ENCODE peak calls at places on chromosomes 12 and 14, in seven cellular contexts. K is AG10803, I is AG04450, Q is foreskin fibroblast, U is bronchial epithelial cell, B is AG09319, L is astrocyte of the cerebellum. M is an unnamed sample.

GRCh38 chr14:80434574-80435321 is 223.4 kb upstream of the DIO2 start:
- DNase-seq in K (no peak), I (no peak), Q (no peak), U (peak), B (no peak), L (no peak), M (no peak)

GRCh38 chr12:13195244-13195643 is 1.3 kb upstream of the EMP1 start:
- DNase-seq in K (no peak), I (no peak), Q (no peak), U (peak), B (no peak), L (no peak), M (no peak)

GRCh38 chr12:124864326-124864752 is 675 bp upstream of the SCARB1 start:
- DNase-seq in K (no peak), I (no peak), Q (no peak), U (no peak), B (no peak), L (no peak), M (no peak)

GRCh38 chr14:103803661-103804060 is 43.7 kb downstream of the PPP1R13B start:
- DNase-seq in K (peak), I (no peak), Q (peak), U (peak), B (no peak), L (no peak), M (no peak)

GRCh38 chr12:8078400-8078799 is 3.7 kb upstream of the NECAP1 start:
- DNase-seq in K (peak), I (peak), Q (peak), U (peak), B (peak), L (peak), M (no peak)

GRCh38 chr12:14828896-14829295 is 14.4 kb downstream of the ART4 start:
- DNase-seq in K (peak), I (no peak), Q (no peak), U (peak), B (no peak), L (no peak), M (no peak)

GRCh38 chr12:80670214-80670613 is 37.2 kb upstream of the MYF6 start:
- DNase-seq in K (no peak), I (no peak), Q (no peak), U (no peak), B (no peak), L (no peak), M (no peak)

GRCh38 chr12:121495746-121496145 is 85.1 kb downstream of the KDM2B start:
- DNase-seq in K (no peak), I (no peak), Q (no peak), U (no peak), B (no peak), L (no peak), M (no peak)

GRCh38 chr14:32370720-32371119 is 41.6 kb downstream of the AKAP6 start:
- DNase-seq in K (peak), I (peak), Q (peak), U (peak), B (peak), L (peak), M (no peak)

GRCh38 chr12:175250-175649 is 38.7 kb downstream of the SLC6A12 start:
- DNase-seq in K (no peak), I (no peak), Q (no peak), U (no peak), B (no peak), L (no peak), M (no peak)

GRCh38 chr14:73644531-73645247 is at the start of gene DNAL1:
- DNase-seq in K (peak), I (peak), Q (peak), U (peak), B (peak), L (peak), M (peak)

GRCh38 chr12:111720457-111720856 is 34.6 kb downstream of the ACAD10 start:
- DNase-seq in K (no peak), I (no peak), Q (no peak), U (no peak), B (no peak), L (no peak), M (no peak)

GRCh38 chr12:85575115-85576096 is 260.8 kb downstream of the RASSF9 start:
- DNase-seq in K (peak), I (peak), Q (peak), U (peak), B (peak), L (peak), M (no peak)

GRCh38 chr12:110677206-110677911 is 11.6 kb downstream of the HVCN1 start:
- DNase-seq in K (no peak), I (no peak), Q (no peak), U (no peak), B (no peak), L (peak), M (no peak)

GRCh38 chr12:56257491-56258067 is 605 bp downstream of the ANKRD52 start:
- DNase-seq in K (no peak), I (no peak), Q (no peak), U (peak), B (no peak), L (no peak), M (no peak)

GRCh38 chr12:54273981-54274380 is 5.9 kb downstream of the CBX5 start:
- DNase-seq in K (no peak), I (no peak), Q (no peak), U (no peak), B (no peak), L (no peak), M (no peak)

GRCh38 chr12:57840701-57841100 is 5.8 kb downstream of the CTDSP2 start:
- DNase-seq in K (no peak), I (no peak), Q (no peak), U (no peak), B (no peak), L (no peak), M (no peak)

GRCh38 chr14:94853920-94854319 is 84.0 kb upstream of the GSC start:
- DNase-seq in K (no peak), I (no peak), Q (no peak), U (no peak), B (no peak), L (no peak), M (peak)

GRCh38 chr12:59181378-59181777 is 261.1 kb upstream of the LRIG3 start:
- DNase-seq in K (no peak), I (no peak), Q (no peak), U (peak), B (no peak), L (no peak), M (no peak)

GRCh38 chr12:127108360-127109215 is 1158.4 kb upstream of the TMEM132C start:
- DNase-seq in K (peak), I (no peak), Q (peak), U (peak), B (peak), L (peak), M (no peak)

GRCh38 chr14:51533160-51533559 is 118.5 kb upstream of the FRMD6 start:
- DNase-seq in K (peak), I (no peak), Q (peak), U (peak), B (no peak), L (no peak), M (no peak)

GRCh38 chr14:35879654-35880249 is 53.6 kb downstream of the BRMS1L start:
- DNase-seq in K (peak), I (no peak), Q (no peak), U (peak), B (no peak), L (no peak), M (no peak)

GRCh38 chr12:93563807-93564538 is 8.5 kb upstream of the SOCS2 start:
- DNase-seq in K (peak), I (no peak), Q (no peak), U (peak), B (no peak), L (no peak), M (no peak)

GRCh38 chr12:114186241-114187002 is 219.5 kb downstream of the TBX5 start:
- DNase-seq in K (no peak), I (no peak), Q (no peak), U (no peak), B (no peak), L (no peak), M (no peak)

GRCh38 chr12:52245259-52245961 is 12.4 kb downstream of the KRT7 start:
- DNase-seq in K (no peak), I (no peak), Q (no peak), U (no peak), B (no peak), L (no peak), M (no peak)

GRCh38 chr14:101491841-101492240 is 69.5 kb upstream of the DIO3 start:
- DNase-seq in K (no peak), I (no peak), Q (no peak), U (no peak), B (no peak), L (no peak), M (no peak)

GRCh38 chr14:77490347-77490986 is 8.1 kb downstream of the ISM2 start:
- DNase-seq in K (no peak), I (no peak), Q (no peak), U (no peak), B (no peak), L (no peak), M (no peak)

GRCh38 chr12:13454991-13455696 is 258.6 kb downstream of the EMP1 start:
- DNase-seq in K (no peak), I (no peak), Q (no peak), U (no peak), B (no peak), L (no peak), M (no peak)

GRCh38 chr12:28442101-28442500 is 251.8 kb downstream of the CCDC91 start:
- DNase-seq in K (no peak), I (no peak), Q (no peak), U (no peak), B (no peak), L (no peak), M (no peak)

GRCh38 chr14:25150401-25150800 is 100.5 kb upstream of the STXBP6 start:
- DNase-seq in K (no peak), I (no peak), Q (peak), U (peak), B (no peak), L (no peak), M (no peak)

GRCh38 chr14:68669644-68670343 is 123.1 kb downstream of the ZFP36L1 start:
- DNase-seq in K (no peak), I (no peak), Q (no peak), U (no peak), B (no peak), L (no peak), M (no peak)

GRCh38 chr14:101112351-101113107 is 209.0 kb upstream of the RTL1 start:
- DNase-seq in K (no peak), I (no peak), Q (no peak), U (no peak), B (no peak), L (no peak), M (no peak)

GRCh38 chr12:55908726-55909512 is 18.8 kb downstream of the PYM1 start:
- DNase-seq in K (peak), I (no peak), Q (no peak), U (no peak), B (no peak), L (no peak), M (no peak)

GRCh38 chr14:102872020-102872419 is 50.4 kb upstream of the AMN start:
- DNase-seq in K (no peak), I (no peak), Q (no peak), U (no peak), B (no peak), L (no peak), M (no peak)

GRCh38 chr12:30795410-30795659 is 40.6 kb upstream of the CAPRIN2 start:
- DNase-seq in K (no peak), I (no peak), Q (no peak), U (no peak), B (no peak), L (no peak), M (no peak)

GRCh38 chr12:32248594-32249140 is 142.0 kb downstream of the BICD1 start:
- DNase-seq in K (peak), I (no peak), Q (no peak), U (peak), B (no peak), L (no peak), M (no peak)

GRCh38 chr12:131164096-131164872 is 210.6 kb downstream of the ADGRD1 start:
- DNase-seq in K (no peak), I (no peak), Q (no peak), U (no peak), B (no peak), L (no peak), M (no peak)

GRCh38 chr12:115337693-115338543 is 653.9 kb upstream of the TBX3 start:
- DNase-seq in K (peak), I (peak), Q (peak), U (peak), B (peak), L (peak), M (no peak)

GRCh38 chr12:75725505-75726120 is 214.2 kb upstream of the KRR1 start:
- DNase-seq in K (peak), I (no peak), Q (peak), U (peak), B (no peak), L (no peak), M (no peak)
- TF ChIP-seq CTCF in K (peak), I (peak), Q (no peak), U (peak), B (no peak), L (peak), M (peak)

GRCh38 chr14:64910847-64911495 is 3.3 kb upstream of the CHURC1 start:
- DNase-seq in K (peak), I (peak), Q (peak), U (peak), B (no peak), L (peak), M (no peak)
- TF ChIP-seq CTCF in K (peak), I (peak), Q (peak), U (peak), B (peak), L (peak), M (peak)

DNA sequence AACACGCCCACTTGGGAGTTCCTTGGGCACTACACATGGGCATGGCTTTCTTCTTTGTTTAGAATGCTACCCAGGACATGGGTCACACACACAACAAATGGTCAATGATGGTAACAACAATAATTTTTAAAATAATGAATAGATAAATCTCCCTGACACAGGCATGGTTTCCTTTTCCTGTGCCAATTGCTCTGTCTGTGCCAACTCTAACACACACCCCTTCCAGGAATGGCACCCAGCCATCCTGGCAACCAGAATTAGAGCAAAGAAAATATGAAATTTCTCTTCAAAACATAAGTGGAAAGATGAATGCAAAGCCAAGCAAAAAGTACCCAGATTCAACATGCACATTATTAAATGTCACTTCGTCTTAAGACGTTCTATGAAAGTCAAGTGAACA is 104.9 kb upstream of the SOX5 start:
- DNase-seq in K (no peak), I (no peak), Q (no peak), U (no peak), B (no peak), L (no peak), M (no peak)
- TF ChIP-seq CTCF in K (no peak), I (no peak), Q (no peak), U (no peak), B (no peak), L (no peak), M (no peak)

GRCh38 chr12:6753772-6754356 is 923 bp upstream of the MLF2 start:
- DNase-seq in K (no peak), I (no peak), Q (no peak), U (no peak), B (no peak), L (no peak), M (no peak)
- TF ChIP-seq CTCF in K (peak), I (peak), Q (peak), U (no peak), B (no peak), L (no peak), M (peak)

GRCh38 chr14:64768401-64769095 is 64.3 kb downstream of the PLEKHG3 start:
- DNase-seq in K (no peak), I (no peak), Q (no peak), U (no peak), B (no peak), L (no peak), M (peak)

GRCh38 chr14:64767215-64767964 is 63.2 kb downstream of the PLEKHG3 start:
- DNase-seq in K (no peak), I (no peak), Q (no peak), U (no peak), B (no peak), L (no peak), M (peak)

GRCh38 chr14:64765740-64766302 is 61.6 kb downstream of the PLEKHG3 start:
- DNase-seq in K (no peak), I (no peak), Q (no peak), U (no peak), B (no peak), L (no peak), M (peak)

GRCh38 chr14:64764641-64765520 is 60.7 kb downstream of the PLEKHG3 start:
- DNase-seq in K (peak), I (peak), Q (peak), U (no peak), B (peak), L (peak), M (peak)

DNA sequence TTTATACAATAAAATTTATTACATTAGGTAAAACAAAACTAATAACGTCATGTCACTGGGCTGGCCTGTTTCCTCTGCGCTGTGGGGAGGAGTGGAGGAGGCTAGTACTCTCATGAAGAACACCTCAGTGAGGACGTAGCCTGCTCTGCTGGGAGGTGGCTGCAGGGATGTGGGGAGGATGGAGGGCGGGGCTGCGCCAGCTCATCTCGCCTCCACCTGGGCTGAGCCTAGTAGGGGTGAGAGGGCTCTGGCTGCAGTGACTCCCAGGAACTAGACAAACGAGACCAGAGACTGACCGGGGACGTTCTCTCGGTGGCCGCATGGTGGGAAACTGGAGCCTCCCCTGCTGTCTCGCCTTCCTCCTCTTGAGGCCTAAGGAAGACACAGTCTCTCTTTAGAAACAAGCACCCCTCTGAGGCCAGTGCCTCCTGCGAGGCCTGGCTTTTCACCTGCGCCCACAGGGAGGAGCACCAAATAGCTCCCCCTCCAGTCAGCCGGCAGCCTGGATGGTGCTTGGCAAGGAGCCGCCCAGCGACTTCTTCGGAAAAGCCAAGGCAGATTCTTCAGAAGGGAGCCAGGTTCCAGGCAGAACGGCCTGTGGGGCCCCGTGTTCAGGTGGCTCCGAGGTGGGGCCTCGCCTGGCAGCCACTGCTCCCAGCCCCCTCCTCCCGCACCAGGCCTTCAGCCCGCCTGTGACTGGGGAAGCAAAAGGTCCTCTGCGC is 62.4 kb downstream of the PLEKHG3 start:
- DNase-seq in K (no peak), I (no peak), Q (no peak), U (peak), B (no peak), L (no peak), M (peak)
- TF ChIP-seq CTCF in K (no peak), I (no peak), Q (no peak), U (no peak), B (no peak), L (no peak), M (no peak)

DNA sequence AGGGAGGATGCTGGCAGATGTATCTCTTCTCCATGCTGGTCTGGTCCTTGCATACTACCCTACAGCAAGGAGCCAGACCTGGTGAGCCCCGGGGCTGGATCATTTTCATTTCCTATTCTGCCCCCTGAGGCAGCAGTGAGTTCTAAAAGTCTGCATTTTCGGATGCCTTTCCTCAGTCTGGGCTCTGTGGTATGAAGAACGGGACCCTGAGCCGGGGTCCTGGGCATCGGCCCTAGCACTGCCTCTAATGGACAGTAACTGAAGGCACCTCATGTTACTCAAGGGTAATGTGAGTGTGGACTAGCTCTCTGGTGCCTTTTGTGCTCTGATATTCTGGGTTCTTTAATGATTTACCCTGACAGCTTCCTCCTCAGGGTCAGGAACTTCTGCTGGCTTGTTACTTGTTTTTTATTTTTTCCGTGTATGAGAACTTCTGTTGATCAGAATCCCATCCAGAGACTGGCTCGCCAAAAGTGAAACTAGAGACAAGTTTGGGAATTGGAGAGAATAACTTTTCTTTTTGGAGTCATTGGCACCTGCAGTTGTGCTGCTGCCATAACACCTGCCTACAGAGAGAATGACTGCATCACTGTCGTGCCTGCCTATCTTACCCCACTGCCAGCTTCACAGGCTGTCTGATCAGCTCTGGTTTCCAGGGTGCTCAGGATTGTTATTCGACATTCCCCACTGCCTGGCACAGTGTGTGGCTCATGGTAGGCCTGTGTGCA is 62.3 kb downstream of the SUSD6 start:
- DNase-seq in K (no peak), I (no peak), Q (no peak), U (no peak), B (no peak), L (no peak), M (no peak)
- TF ChIP-seq CTCF in K (no peak), I (no peak), Q (no peak), U (no peak), B (no peak), L (peak), M (peak)

DNA sequence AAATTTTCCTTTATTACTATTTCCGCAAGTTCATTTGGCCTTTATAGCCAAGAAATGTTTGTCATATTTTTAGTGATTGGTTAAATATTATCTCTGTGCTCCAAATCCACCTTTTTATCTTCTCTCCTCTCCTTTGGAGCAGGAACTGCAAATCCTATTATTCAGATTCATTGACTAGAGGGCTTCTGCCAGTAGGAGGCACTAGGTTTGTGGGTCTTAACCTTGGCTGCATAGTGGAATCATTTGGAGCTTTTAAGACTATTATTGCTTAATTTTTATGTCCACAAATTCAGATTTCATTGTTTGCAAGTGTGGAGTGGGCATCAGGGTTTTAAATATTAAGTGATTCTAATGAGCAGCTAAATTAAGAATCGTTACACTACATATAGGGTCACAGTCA is 75.3 kb upstream of the SYT10 start:
- DNase-seq in K (no peak), I (no peak), Q (no peak), U (no peak), B (no peak), L (no peak), M (no peak)
- TF ChIP-seq CTCF in K (no peak), I (no peak), Q (no peak), U (no peak), B (no peak), L (no peak), M (no peak)

DNA sequence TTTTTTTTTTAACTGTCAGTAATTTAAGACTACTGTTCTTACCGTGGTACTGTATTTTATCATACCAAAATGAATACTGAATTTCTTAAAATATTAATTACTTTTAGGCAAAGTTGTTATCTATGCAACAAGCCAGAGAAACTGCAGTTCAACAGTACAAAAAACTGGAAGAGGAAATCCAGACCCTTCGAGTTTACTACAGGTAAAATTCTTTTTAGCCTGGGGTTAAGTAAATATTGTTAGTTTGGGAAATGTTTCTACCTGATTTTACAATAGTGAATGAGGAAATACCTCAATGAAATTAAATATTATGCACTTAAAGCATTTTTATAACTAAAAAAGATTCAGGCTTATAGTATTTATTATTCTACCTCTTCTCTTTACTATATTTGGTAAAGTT is 172.3 kb downstream of the FOXA1 start:
- DNase-seq in K (no peak), I (no peak), Q (no peak), U (no peak), B (no peak), L (no peak), M (no peak)
- TF ChIP-seq CTCF in K (no peak), I (no peak), Q (no peak), U (no peak), B (no peak), L (no peak), M (no peak)